ENCODE peak calls at places on chromosomes 3 and 15, in nine cellular contexts. P, N, J, M, B, S, D, C and E are unnamed samples.

GRCh38 chr15:68224546-68225250 is 4.8 kb downstream of the CLN6 start:
- DNase-seq in D (no peak), B (no peak), C (peak), M (peak), N (no peak), S (no peak), J (peak), P (no peak), E (peak)

GRCh38 chr3:57151021-57151449 is 14.1 kb downstream of the IL17RD start:
- DNase-seq in P (no peak), N (no peak), B (no peak), C (no peak), J (peak), D (no peak), M (no peak), S (no peak), E (no peak)

GRCh38 chr3:39107056-39107873 is at the start of the genes GORASP1 and TTC21A:
- DNase-seq in B (peak), D (peak), J (peak), C (no peak), P (peak), S (peak), N (peak), M (peak), E (peak)

GRCh38 chr3:195697582-195698324 is 23.0 kb upstream of the MUC20 start:
- DNase-seq in C (peak), D (no peak), P (peak), S (peak), J (no peak), N (no peak), M (no peak), B (no peak), E (no peak)

GRCh38 chr15:100030586-100031249 is 297.5 kb upstream of the LYSMD4 start:
- DNase-seq in S (no peak), P (no peak), B (no peak), C (no peak), D (no peak), N (no peak), M (peak), J (no peak), E (no peak)

GRCh38 chr3:30770387-30770786 is 124.1 kb downstream of the GADL1 start:
- DNase-seq in M (no peak), S (peak), J (no peak), P (peak), B (peak), C (no peak), N (no peak), D (no peak), E (no peak)

GRCh38 chr3:177448987-177449975 is 252.0 kb upstream of the TBL1XR1 start:
- DNase-seq in M (no peak), P (no peak), J (no peak), D (no peak), S (no peak), N (no peak), C (no peak), B (no peak), E (no peak)

GRCh38 chr3:85075663-85076062 is 116.9 kb downstream of the CADM2 start:
- DNase-seq in D (no peak), N (no peak), J (no peak), C (no peak), B (no peak), P (no peak), S (no peak), M (no peak), E (no peak)

GRCh38 chr3:162073422-162073821 is 576.8 kb downstream of the OTOL1 start:
- DNase-seq in S (no peak), M (no peak), J (peak), N (no peak), P (no peak), D (no peak), C (no peak), B (no peak), E (no peak)

GRCh38 chr15:79682285-79682684 is 214.5 kb downstream of the MTHFS start:
- DNase-seq in D (no peak), J (peak), B (no peak), M (no peak), N (peak), S (peak), C (no peak), P (no peak), E (no peak)

GRCh38 chr3:87298111-87298718 is 21.8 kb upstream of the POU1F1 start:
- DNase-seq in P (no peak), C (no peak), N (no peak), B (no peak), D (no peak), S (peak), M (no peak), J (peak), E (no peak)

GRCh38 chr3:9673082-9673481 is 23.8 kb downstream of the MTMR14 start:
- DNase-seq in M (no peak), N (no peak), S (no peak), P (no peak), D (no peak), B (no peak), J (no peak), C (no peak), E (no peak)

GRCh38 chr15:52502608-52503007 is 26.1 kb downstream of the MYO5A start:
- DNase-seq in B (no peak), C (no peak), N (no peak), S (no peak), P (no peak), D (no peak), M (no peak), J (no peak), E (no peak)

GRCh38 chr3:127743676-127744075 is 70.9 kb downstream of the ABTB1 start:
- DNase-seq in N (no peak), P (no peak), B (no peak), M (no peak), C (no peak), D (no peak), J (no peak), S (no peak), E (no peak)

GRCh38 chr3:137110392-137110996 is 152.7 kb downstream of the IL20RB start:
- DNase-seq in D (no peak), C (no peak), M (no peak), P (peak), N (no peak), S (peak), B (no peak), J (peak), E (no peak)

GRCh38 chr15:59174846-59175831 is 31.5 kb upstream of the LDHAL6B start:
- DNase-seq in N (peak), D (no peak), S (peak), P (peak), B (peak), M (no peak), J (peak), C (no peak), E (peak)

GRCh38 chr15:40379853-40380252 is 2.7 kb upstream of the KNSTRN start:
- DNase-seq in B (peak), S (peak), D (no peak), P (peak), J (no peak), C (no peak), N (no peak), M (no peak), E (peak)

GRCh38 chr3:56590814-56591213 is 33.8 kb downstream of the CCDC66 start:
- DNase-seq in N (no peak), B (no peak), D (no peak), C (no peak), M (no peak), J (no peak), S (no peak), P (no peak), E (no peak)

GRCh38 chr15:48963524-48964113 is at the start of gene SHC4:
- DNase-seq in P (peak), B (peak), S (peak), M (peak), N (peak), D (no peak), C (no peak), J (peak), E (peak)

GRCh38 chr3:180306691-180307090 is 270.0 kb upstream of the PEX5L start:
- DNase-seq in C (no peak), D (no peak), P (no peak), S (no peak), N (no peak), B (no peak), J (no peak), M (no peak), E (no peak)

GRCh38 chr3:17912011-17912760 is 169.8 kb upstream of the TBC1D5 start:
- DNase-seq in S (no peak), B (no peak), J (no peak), C (no peak), P (no peak), D (no peak), M (no peak), N (no peak), E (no peak)

GRCh38 chr3:126914226-126914625 is 68.7 kb upstream of the PLXNA1 start:
- DNase-seq in P (no peak), D (no peak), S (no peak), C (no peak), N (no peak), J (no peak), B (no peak), M (no peak), E (no peak)

GRCh38 chr15:66707310-66708160 is 5.5 kb downstream of the SMAD6 start:
- DNase-seq in P (no peak), C (no peak), S (peak), M (no peak), N (peak), J (peak), B (peak), D (peak), E (peak)

GRCh38 chr3:111738238-111738637 is 120.8 kb upstream of the PHLDB2 start:
- DNase-seq in M (no peak), B (no peak), C (no peak), N (no peak), J (no peak), S (no peak), P (no peak), D (no peak), E (no peak)

GRCh38 chr15:84934942-84935729 is 46.5 kb upstream of the PDE8A start:
- DNase-seq in B (no peak), D (peak), P (no peak), M (no peak), C (no peak), N (no peak), J (no peak), S (peak), E (no peak)

GRCh38 chr15:74144153-74144775 is 13.9 kb downstream of the ISLR2 start:
- DNase-seq in B (no peak), C (no peak), N (no peak), D (no peak), S (peak), M (no peak), J (no peak), P (no peak), E (no peak)

GRCh38 chr3:31135546-31135945 is 241.1 kb upstream of the GADL1 start:
- DNase-seq in C (no peak), B (no peak), N (no peak), S (no peak), D (no peak), M (no peak), P (no peak), J (no peak), E (no peak)

GRCh38 chr3:171234298-171235020 is 207.9 kb upstream of the SLC2A2 start:
- DNase-seq in B (no peak), C (no peak), N (no peak), S (no peak), P (no peak), M (no peak), D (no peak), J (no peak), E (no peak)

GRCh38 chr3:58349792-58350626 is 17.3 kb downstream of the PXK start:
- DNase-seq in J (no peak), D (no peak), N (no peak), P (no peak), B (no peak), C (no peak), M (no peak), S (no peak), E (peak)

GRCh38 chr3:45647148-45647619 is 42.0 kb upstream of the SACM1L start:
- DNase-seq in M (no peak), B (no peak), P (peak), D (no peak), N (no peak), S (peak), C (no peak), J (no peak), E (no peak)
- TF ChIP-seq EP300 in M (no peak), B (peak), P (peak), D (no peak), N (no peak), S (peak), C (no peak), J (peak), E (no peak)

GRCh38 chr3:105860649-105861048 is 8.2 kb downstream of the CBLB start:
- DNase-seq in N (no peak), S (no peak), C (no peak), J (no peak), P (no peak), M (no peak), D (no peak), B (no peak), E (no peak)
- TF ChIP-seq EP300 in N (no peak), S (no peak), C (no peak), J (no peak), P (no peak), M (no peak), D (no peak), B (no peak), E (no peak)

DNA sequence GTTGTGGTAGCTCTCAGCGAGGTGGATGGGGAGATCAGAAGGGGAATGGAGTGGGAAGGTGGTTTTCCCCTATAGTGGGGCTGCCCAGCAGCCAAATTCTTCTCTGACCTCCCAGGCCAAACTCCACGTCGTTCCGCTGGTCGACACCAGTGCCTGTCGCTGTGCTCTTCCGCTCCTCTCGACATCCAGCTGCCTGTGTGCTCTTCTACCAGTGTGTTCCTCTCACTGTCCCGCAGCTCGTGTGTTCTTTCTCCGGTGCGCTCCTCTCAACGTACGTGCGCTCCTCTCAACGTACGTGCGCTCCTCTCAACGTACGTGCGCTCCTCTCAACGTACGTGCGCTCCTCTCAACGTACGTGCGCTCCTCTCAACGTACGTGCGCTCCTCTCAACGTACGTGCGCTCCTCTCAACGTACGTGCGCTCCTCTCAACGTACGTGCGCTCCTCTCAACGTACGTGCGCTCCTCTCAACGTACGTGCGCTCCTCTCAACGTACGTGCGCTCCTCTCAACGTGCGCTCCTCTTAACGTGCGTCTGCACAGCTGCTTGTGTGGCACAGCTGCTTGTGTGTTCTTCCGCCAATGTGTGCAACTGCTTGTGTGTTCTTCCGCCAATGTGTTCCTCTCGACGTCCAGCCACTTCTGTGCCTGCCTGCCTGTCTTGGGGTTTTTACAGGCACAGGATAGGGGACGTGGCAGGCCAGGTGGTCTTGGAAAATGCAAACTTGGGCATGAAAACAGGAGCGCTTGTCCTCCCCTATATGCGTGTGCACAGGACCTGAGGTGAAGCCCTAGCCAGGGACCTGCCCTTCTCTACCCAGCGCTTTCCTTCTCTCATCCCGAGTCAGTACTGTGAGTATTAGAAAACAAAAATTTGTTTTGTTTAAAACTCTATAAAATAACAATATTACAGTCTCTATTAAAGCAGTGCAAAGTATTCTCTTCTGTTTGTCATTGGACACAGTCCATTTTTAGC is 991.1 kb downstream of the GBE1 start:
- DNase-seq in D (peak), N (no peak), J (no peak), P (no peak), S (no peak), B (no peak), M (no peak), C (no peak), E (no peak)
- TF ChIP-seq EP300 in D (no peak), N (no peak), J (no peak), P (no peak), S (no peak), B (no peak), M (no peak), C (no peak), E (no peak)

GRCh38 chr3:71728632-71729342 is 3.6 kb upstream of the EIF4E3 start:
- DNase-seq in P (no peak), M (no peak), C (peak), D (no peak), S (peak), B (no peak), N (no peak), J (peak), E (no peak)
- TF ChIP-seq EP300 in P (no peak), M (no peak), C (no peak), D (no peak), S (no peak), B (no peak), N (no peak), J (no peak), E (no peak)

DNA sequence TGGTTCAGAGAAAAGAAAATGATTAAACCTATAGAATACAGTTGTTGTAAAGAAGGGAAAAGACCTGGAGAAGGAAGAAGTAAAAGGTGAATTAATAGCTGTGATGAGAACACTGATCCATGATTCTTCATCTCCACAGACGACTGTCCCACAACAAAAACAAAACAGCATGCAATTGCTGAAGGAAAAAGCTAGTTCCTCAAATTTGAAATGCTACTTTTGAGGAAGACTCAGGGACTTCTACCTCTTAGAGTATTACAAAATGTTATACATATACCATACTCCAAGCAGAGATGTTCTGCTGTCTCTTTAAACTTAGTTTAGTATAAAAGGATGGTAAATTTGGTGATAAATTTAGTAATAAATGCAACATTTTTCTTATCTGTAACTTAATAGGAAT is 21.5 kb downstream of the ALCAM start:
- DNase-seq in C (no peak), N (no peak), B (no peak), P (no peak), J (no peak), S (no peak), M (no peak), D (no peak), E (no peak)
- TF ChIP-seq EP300 in C (no peak), N (no peak), B (no peak), P (no peak), J (no peak), S (no peak), M (no peak), D (no peak), E (no peak)

DNA sequence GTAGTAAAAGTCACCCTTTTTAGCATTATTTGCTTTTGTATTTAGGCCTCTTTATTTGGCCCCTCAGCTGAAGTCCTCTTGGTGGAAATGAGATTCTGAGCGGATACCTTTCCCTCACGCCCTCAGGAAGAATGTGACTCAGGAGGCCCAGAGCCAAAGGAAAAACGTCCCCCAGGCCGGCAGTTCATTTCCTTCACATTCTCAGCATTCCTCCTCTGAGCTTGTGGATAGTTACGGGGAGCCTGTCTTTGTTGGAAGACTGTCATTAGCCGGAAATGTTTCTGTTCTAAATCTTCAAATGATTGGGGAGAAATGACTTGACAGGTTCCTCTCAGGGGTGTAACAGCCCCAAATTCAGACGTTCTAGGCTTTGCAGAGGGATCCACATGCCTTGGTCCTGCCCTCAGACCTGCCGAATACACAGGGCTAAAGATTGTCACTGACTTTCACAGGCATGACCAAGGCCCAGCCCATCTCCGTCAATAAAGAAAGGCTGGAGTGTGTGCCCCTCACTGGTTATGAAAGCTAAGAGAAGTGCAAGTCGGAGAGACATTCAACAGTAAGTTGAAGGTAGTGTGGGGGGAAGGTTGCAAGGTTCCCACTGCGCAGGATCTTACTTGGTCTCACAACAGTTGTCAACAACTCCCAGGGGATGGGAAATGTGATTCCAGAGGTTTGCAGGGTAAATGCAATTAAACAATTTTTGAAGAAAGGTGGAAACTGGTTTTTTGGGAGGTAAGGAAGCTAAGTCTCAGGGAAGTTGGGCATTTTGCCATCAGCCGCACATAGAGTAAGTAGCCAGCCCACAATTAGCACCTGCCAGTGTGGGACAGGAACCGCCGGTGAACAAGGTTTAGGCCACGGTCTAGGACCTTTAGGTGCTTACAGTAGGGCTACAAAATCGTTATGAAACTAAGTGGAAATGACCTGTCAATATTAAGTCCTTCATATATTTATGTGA is 39.7 kb upstream of the MYZAP start:
- DNase-seq in C (no peak), J (no peak), M (no peak), P (no peak), D (no peak), N (no peak), S (peak), B (no peak), E (peak)
- TF ChIP-seq EP300 in C (no peak), J (peak), M (no peak), P (peak), D (no peak), N (no peak), S (no peak), B (no peak), E (no peak)

DNA sequence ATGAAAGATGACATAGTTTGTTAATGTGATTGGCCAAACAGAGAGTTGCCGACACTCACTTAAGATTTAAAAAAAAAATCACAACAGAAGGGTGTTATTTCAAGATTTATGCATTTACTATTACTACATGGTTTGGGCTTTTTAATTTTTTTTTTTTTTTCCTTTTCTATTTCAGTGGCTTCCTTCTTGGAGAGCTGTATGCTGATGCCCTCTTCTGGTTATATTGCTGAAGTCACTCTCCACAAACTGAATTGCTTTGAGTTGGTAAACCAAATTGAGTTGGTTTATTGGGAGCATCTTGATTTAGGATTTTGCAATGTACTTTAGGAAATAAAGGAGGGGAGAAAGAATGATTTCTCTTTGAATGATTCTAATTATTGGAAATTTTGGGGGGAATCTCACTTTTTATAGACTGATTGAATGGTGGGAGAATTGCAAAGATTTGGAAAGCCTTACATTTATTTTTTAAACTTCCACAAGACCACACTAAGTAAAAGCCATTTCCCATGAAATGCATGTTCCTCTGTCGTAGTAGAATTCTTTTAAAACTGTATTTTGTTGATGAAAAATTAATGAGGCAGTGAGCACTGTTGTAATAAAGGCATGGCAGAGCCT is 186.6 kb upstream of the FEZF2 start:
- DNase-seq in P (no peak), M (no peak), B (no peak), J (peak), N (no peak), D (no peak), C (peak), S (peak), E (no peak)
- TF ChIP-seq EP300 in P (no peak), M (no peak), B (no peak), J (no peak), N (no peak), D (no peak), C (no peak), S (no peak), E (no peak)